ENCODE peak calls at places on chromosome 7, in nine cellular contexts. One of them, this sample, is unnamed.
A peak's percentile ranks its signal among the peaks of the same experiment; 100 is the strongest.

GRCh38 chr7:151876899-151877777 is at the start of gene PRKAG2:
- DNase-seq in NCI-H1694 treated with DMSO at 0.1 percent for 48 hours: peak; percentile 68
- DNase-seq in DND-41: no peak
- DNase-seq in aorta: peak; percentile 84
- DNase-seq in GM04503: no peak
- DNase-seq in T-cell: peak; percentile 72
- DNase-seq in H9: peak; percentile 53
- DNase-seq in substantia nigra: no peak
- DNase-seq in activated CD4-positive, alpha-beta T cell treated with anti-CD3 and anti-CD28 coated beads for 48 hours: peak; percentile 77
- DNase-seq in this sample: peak; percentile 63

GRCh38 chr7:50369408-50370026 is 65.0 kb downstream of the IKZF1 start:
- DNase-seq in NCI-H1694 treated with DMSO at 0.1 percent for 48 hours: no peak
- DNase-seq in DND-41: peak; percentile 56
- DNase-seq in aorta: no peak
- DNase-seq in GM04503: no peak
- DNase-seq in T-cell: peak; percentile 56
- DNase-seq in H9: peak; percentile 50
- DNase-seq in substantia nigra: no peak
- DNase-seq in activated CD4-positive, alpha-beta T cell treated with anti-CD3 and anti-CD28 coated beads for 48 hours: no peak
- DNase-seq in this sample: peak; percentile 67

GRCh38 chr7:67267914-67268313 is 271.3 kb downstream of the TYW1 start:
- DNase-seq in NCI-H1694 treated with DMSO at 0.1 percent for 48 hours: no peak
- DNase-seq in DND-41: no peak
- DNase-seq in aorta: no peak
- DNase-seq in GM04503: no peak
- DNase-seq in T-cell: no peak
- DNase-seq in H9: peak; percentile 39
- DNase-seq in substantia nigra: no peak
- DNase-seq in activated CD4-positive, alpha-beta T cell treated with anti-CD3 and anti-CD28 coated beads for 48 hours: no peak
- DNase-seq in this sample: no peak

GRCh38 chr7:128188396-128189230 is 52.5 kb upstream of the LEP start:
- DNase-seq in NCI-H1694 treated with DMSO at 0.1 percent for 48 hours: no peak
- DNase-seq in DND-41: no peak
- DNase-seq in aorta: no peak
- DNase-seq in GM04503: no peak
- DNase-seq in T-cell: no peak
- DNase-seq in H9: peak; percentile 9
- DNase-seq in substantia nigra: no peak
- DNase-seq in activated CD4-positive, alpha-beta T cell treated with anti-CD3 and anti-CD28 coated beads for 48 hours: no peak
- DNase-seq in this sample: no peak

GRCh38 chr7:94547128-94547527 is 37.5 kb downstream of the CASD1 start:
- DNase-seq in NCI-H1694 treated with DMSO at 0.1 percent for 48 hours: no peak
- DNase-seq in DND-41: no peak
- DNase-seq in aorta: no peak
- DNase-seq in GM04503: no peak
- DNase-seq in T-cell: no peak
- DNase-seq in H9: no peak
- DNase-seq in substantia nigra: no peak
- DNase-seq in activated CD4-positive, alpha-beta T cell treated with anti-CD3 and anti-CD28 coated beads for 48 hours: no peak
- DNase-seq in this sample: no peak

GRCh38 chr7:100128602-100128963 is 1.8 kb downstream of the MBLAC1 start:
- DNase-seq in NCI-H1694 treated with DMSO at 0.1 percent for 48 hours: no peak
- DNase-seq in DND-41: no peak
- DNase-seq in aorta: no peak
- DNase-seq in GM04503: no peak
- DNase-seq in T-cell: no peak
- DNase-seq in H9: no peak
- DNase-seq in substantia nigra: no peak
- DNase-seq in activated CD4-positive, alpha-beta T cell treated with anti-CD3 and anti-CD28 coated beads for 48 hours: no peak
- DNase-seq in this sample: no peak

GRCh38 chr7:48786951-48787350 is 137.4 kb upstream of the CDC14C start:
- DNase-seq in NCI-H1694 treated with DMSO at 0.1 percent for 48 hours: no peak
- DNase-seq in DND-41: no peak
- DNase-seq in aorta: no peak
- DNase-seq in GM04503: no peak
- DNase-seq in T-cell: no peak
- DNase-seq in H9: no peak
- DNase-seq in substantia nigra: no peak
- DNase-seq in activated CD4-positive, alpha-beta T cell treated with anti-CD3 and anti-CD28 coated beads for 48 hours: no peak
- DNase-seq in this sample: no peak

GRCh38 chr7:124152859-124153692 is 120.2 kb upstream of the TMEM229A start:
- DNase-seq in NCI-H1694 treated with DMSO at 0.1 percent for 48 hours: peak; percentile 2
- DNase-seq in DND-41: no peak
- DNase-seq in aorta: no peak
- DNase-seq in GM04503: no peak
- DNase-seq in T-cell: no peak
- DNase-seq in H9: peak; percentile 61
- DNase-seq in substantia nigra: peak; percentile 0
- DNase-seq in activated CD4-positive, alpha-beta T cell treated with anti-CD3 and anti-CD28 coated beads for 48 hours: no peak
- DNase-seq in this sample: no peak

GRCh38 chr7:140485463-140486265 is 6.4 kb upstream of the MKRN1 start:
- DNase-seq in NCI-H1694 treated with DMSO at 0.1 percent for 48 hours: no peak
- DNase-seq in DND-41: no peak
- DNase-seq in aorta: no peak
- DNase-seq in GM04503: no peak
- DNase-seq in T-cell: no peak
- DNase-seq in H9: peak; percentile 43
- DNase-seq in substantia nigra: no peak
- DNase-seq in activated CD4-positive, alpha-beta T cell treated with anti-CD3 and anti-CD28 coated beads for 48 hours: no peak
- DNase-seq in this sample: no peak

GRCh38 chr7:98420966-98421612 is 20.2 kb upstream of the BAIAP2L1 start:
- DNase-seq in NCI-H1694 treated with DMSO at 0.1 percent for 48 hours: peak; percentile 36
- DNase-seq in DND-41: peak; percentile 25
- DNase-seq in aorta: peak; percentile 59
- DNase-seq in GM04503: no peak
- DNase-seq in T-cell: peak; percentile 57
- DNase-seq in H9: peak; percentile 92
- DNase-seq in substantia nigra: no peak
- DNase-seq in activated CD4-positive, alpha-beta T cell treated with anti-CD3 and anti-CD28 coated beads for 48 hours: peak; percentile 75
- DNase-seq in this sample: peak; percentile 74

GRCh38 chr7:81611040-81611439 is 158.8 kb downstream of the HGF start:
- DNase-seq in NCI-H1694 treated with DMSO at 0.1 percent for 48 hours: no peak
- DNase-seq in DND-41: no peak
- DNase-seq in aorta: no peak
- DNase-seq in GM04503: no peak
- DNase-seq in T-cell: no peak
- DNase-seq in H9: peak; percentile 38
- DNase-seq in substantia nigra: no peak
- DNase-seq in activated CD4-positive, alpha-beta T cell treated with anti-CD3 and anti-CD28 coated beads for 48 hours: no peak
- DNase-seq in this sample: no peak

GRCh38 chr7:102286237-102287081 is at the start of gene SH2B2:
- DNase-seq in NCI-H1694 treated with DMSO at 0.1 percent for 48 hours: peak; percentile 12
- DNase-seq in DND-41: peak; percentile 52
- DNase-seq in aorta: peak; percentile 88
- DNase-seq in GM04503: no peak
- DNase-seq in T-cell: no peak
- DNase-seq in H9: peak; percentile 67
- DNase-seq in substantia nigra: no peak
- DNase-seq in activated CD4-positive, alpha-beta T cell treated with anti-CD3 and anti-CD28 coated beads for 48 hours: peak; percentile 38
- DNase-seq in this sample: peak; percentile 56

GRCh38 chr7:153401795-153402720 is 642.5 kb downstream of the ACTR3B start:
- DNase-seq in NCI-H1694 treated with DMSO at 0.1 percent for 48 hours: no peak
- DNase-seq in DND-41: no peak
- DNase-seq in aorta: no peak
- DNase-seq in GM04503: no peak
- DNase-seq in T-cell: no peak
- DNase-seq in H9: no peak
- DNase-seq in substantia nigra: no peak
- DNase-seq in activated CD4-positive, alpha-beta T cell treated with anti-CD3 and anti-CD28 coated beads for 48 hours: no peak
- DNase-seq in this sample: no peak

GRCh38 chr7:78691584-78691983 is 761.9 kb downstream of the MAGI2 start:
- DNase-seq in NCI-H1694 treated with DMSO at 0.1 percent for 48 hours: no peak
- DNase-seq in DND-41: no peak
- DNase-seq in aorta: no peak
- DNase-seq in GM04503: no peak
- DNase-seq in T-cell: no peak
- DNase-seq in H9: no peak
- DNase-seq in substantia nigra: no peak
- DNase-seq in activated CD4-positive, alpha-beta T cell treated with anti-CD3 and anti-CD28 coated beads for 48 hours: no peak
- DNase-seq in this sample: no peak

GRCh38 chr7:149753370-149754233 is 19.8 kb downstream of the ZNF467 start:
- DNase-seq in NCI-H1694 treated with DMSO at 0.1 percent for 48 hours: peak; percentile 40
- DNase-seq in DND-41: no peak
- DNase-seq in aorta: no peak
- DNase-seq in GM04503: no peak
- DNase-seq in T-cell: no peak
- DNase-seq in H9: peak; percentile 58
- DNase-seq in substantia nigra: no peak
- DNase-seq in activated CD4-positive, alpha-beta T cell treated with anti-CD3 and anti-CD28 coated beads for 48 hours: no peak
- DNase-seq in this sample: no peak

GRCh38 chr7:46486264-46487206 is 565.5 kb upstream of the IGFBP3 start:
- DNase-seq in NCI-H1694 treated with DMSO at 0.1 percent for 48 hours: no peak
- DNase-seq in DND-41: no peak
- DNase-seq in aorta: peak; percentile 81
- DNase-seq in GM04503: peak; percentile 76
- DNase-seq in T-cell: no peak
- DNase-seq in H9: no peak
- DNase-seq in substantia nigra: no peak
- DNase-seq in activated CD4-positive, alpha-beta T cell treated with anti-CD3 and anti-CD28 coated beads for 48 hours: no peak
- DNase-seq in this sample: no peak

GRCh38 chr7:135877799-135878198 is 99.4 kb downstream of the MTPN start:
- DNase-seq in NCI-H1694 treated with DMSO at 0.1 percent for 48 hours: no peak
- DNase-seq in DND-41: no peak
- DNase-seq in aorta: no peak
- DNase-seq in GM04503: peak; percentile 21
- DNase-seq in T-cell: no peak
- DNase-seq in H9: no peak
- DNase-seq in substantia nigra: no peak
- DNase-seq in activated CD4-positive, alpha-beta T cell treated with anti-CD3 and anti-CD28 coated beads for 48 hours: no peak
- DNase-seq in this sample: no peak

GRCh38 chr7:44194069-44194468 is 4.8 kb upstream of the GCK start:
- DNase-seq in NCI-H1694 treated with DMSO at 0.1 percent for 48 hours: no peak
- DNase-seq in DND-41: no peak
- DNase-seq in aorta: no peak
- DNase-seq in GM04503: no peak
- DNase-seq in T-cell: no peak
- DNase-seq in H9: no peak
- DNase-seq in substantia nigra: no peak
- DNase-seq in activated CD4-positive, alpha-beta T cell treated with anti-CD3 and anti-CD28 coated beads for 48 hours: peak; percentile 71
- DNase-seq in this sample: peak; percentile 80

GRCh38 chr7:36190447-36191291 is 37.6 kb downstream of the EEPD1 start:
- DNase-seq in NCI-H1694 treated with DMSO at 0.1 percent for 48 hours: no peak
- DNase-seq in DND-41: no peak
- DNase-seq in aorta: peak; percentile 76
- DNase-seq in GM04503: no peak
- DNase-seq in T-cell: no peak
- DNase-seq in H9: no peak
- DNase-seq in substantia nigra: no peak
- DNase-seq in activated CD4-positive, alpha-beta T cell treated with anti-CD3 and anti-CD28 coated beads for 48 hours: no peak
- DNase-seq in this sample: no peak

GRCh38 chr7:139674752-139675126 is 103.1 kb downstream of the HIPK2 start:
- DNase-seq in NCI-H1694 treated with DMSO at 0.1 percent for 48 hours: peak; percentile 29
- DNase-seq in DND-41: no peak
- DNase-seq in aorta: no peak
- DNase-seq in GM04503: no peak
- DNase-seq in T-cell: no peak
- DNase-seq in H9: no peak
- DNase-seq in substantia nigra: no peak
- DNase-seq in activated CD4-positive, alpha-beta T cell treated with anti-CD3 and anti-CD28 coated beads for 48 hours: no peak
- DNase-seq in this sample: no peak

GRCh38 chr7:3092468-3092867 is 48.8 kb upstream of the CARD11 start:
- DNase-seq in NCI-H1694 treated with DMSO at 0.1 percent for 48 hours: no peak
- DNase-seq in DND-41: peak; percentile 45
- DNase-seq in aorta: peak; percentile 62
- DNase-seq in GM04503: no peak
- DNase-seq in T-cell: peak; percentile 78
- DNase-seq in H9: no peak
- DNase-seq in substantia nigra: no peak
- DNase-seq in activated CD4-positive, alpha-beta T cell treated with anti-CD3 and anti-CD28 coated beads for 48 hours: peak; percentile 75
- DNase-seq in this sample: peak; percentile 94

GRCh38 chr7:124912972-124913371 is 16.7 kb downstream of the POT1 start:
- DNase-seq in NCI-H1694 treated with DMSO at 0.1 percent for 48 hours: no peak
- DNase-seq in DND-41: no peak
- DNase-seq in aorta: no peak
- DNase-seq in GM04503: no peak
- DNase-seq in T-cell: no peak
- DNase-seq in H9: no peak
- DNase-seq in substantia nigra: no peak
- DNase-seq in activated CD4-positive, alpha-beta T cell treated with anti-CD3 and anti-CD28 coated beads for 48 hours: no peak
- DNase-seq in this sample: no peak

GRCh38 chr7:157678503-157678902 is 341.7 kb downstream of the DNAJB6 start:
- DNase-seq in NCI-H1694 treated with DMSO at 0.1 percent for 48 hours: no peak
- DNase-seq in DND-41: peak; percentile 44
- DNase-seq in aorta: no peak
- DNase-seq in GM04503: no peak
- DNase-seq in T-cell: no peak
- DNase-seq in H9: peak; percentile 29
- DNase-seq in substantia nigra: no peak
- DNase-seq in activated CD4-positive, alpha-beta T cell treated with anti-CD3 and anti-CD28 coated beads for 48 hours: no peak
- DNase-seq in this sample: no peak

GRCh38 chr7:2804227-2804763 is 39.8 kb downstream of the GNA12 start:
- DNase-seq in NCI-H1694 treated with DMSO at 0.1 percent for 48 hours: no peak
- DNase-seq in DND-41: no peak
- DNase-seq in aorta: no peak
- DNase-seq in GM04503: no peak
- DNase-seq in T-cell: no peak
- DNase-seq in H9: no peak
- DNase-seq in substantia nigra: no peak
- DNase-seq in activated CD4-positive, alpha-beta T cell treated with anti-CD3 and anti-CD28 coated beads for 48 hours: no peak
- DNase-seq in this sample: no peak

This sample was measured in activated naive CD4-positive, alpha-beta T cell treated with anti-CD3 and anti-CD28 coated beads for 36 hours.